ENCODE peak calls at places on chromosomes 11 and 22, in seven cellular contexts. N, U, I, T, P, L and M are unnamed samples.

GRCh38 chr11:25769287-25769686 is 562.6 kb upstream of the ANO3 start:
- DNase-seq in N (no peak), U (no peak), I (no peak), T (no peak), P (no peak), L (no peak), M (no peak)

GRCh38 chr11:914747-915493 is 4.3 kb upstream of the CHID1 start:
- DNase-seq in N (no peak), U (peak; percentile 83), I (no peak), T (no peak), P (no peak), L (no peak), M (no peak)

GRCh38 chr11:8031248-8032115 is 44.3 kb downstream of the EIF3F start:
- DNase-seq in N (no peak), U (no peak), I (no peak), T (no peak), P (no peak), L (no peak), M (no peak)

GRCh38 chr22:35418726-35419125 is 18.8 kb downstream of the MCM5 start:
- DNase-seq in N (no peak), U (no peak), I (no peak), T (no peak), P (no peak), L (no peak), M (no peak)

GRCh38 chr22:43747877-43748276 is 64.2 kb downstream of the EFCAB6 start:
- DNase-seq in N (no peak), U (no peak), I (no peak), T (no peak), P (no peak), L (no peak), M (no peak)

GRCh38 chr22:43745783-43746356 is 66.2 kb downstream of the EFCAB6 start:
- DNase-seq in N (no peak), U (no peak), I (no peak), T (no peak), P (no peak), L (no peak), M (no peak)

GRCh38 chr11:45106006-45106405 is 40.4 kb upstream of the PRDM11 start:
- DNase-seq in N (no peak), U (no peak), I (no peak), T (no peak), P (no peak), L (no peak), M (no peak)

GRCh38 chr22:38021201-38021600 is 36.0 kb upstream of the PICK1 start:
- DNase-seq in N (no peak), U (no peak), I (no peak), T (no peak), P (no peak), L (no peak), M (no peak)

GRCh38 chr11:12137005-12137690 is 26.8 kb downstream of the MICAL2 start:
- DNase-seq in N (peak; percentile 24), U (no peak), I (no peak), T (no peak), P (no peak), L (no peak), M (no peak)

GRCh38 chr11:115264278-115264677 is 239.9 kb downstream of the CADM1 start:
- DNase-seq in N (no peak), U (no peak), I (no peak), T (no peak), P (peak; percentile 12), L (no peak), M (no peak)

GRCh38 chr22:32106930-32107329 is 52.2 kb downstream of the C22orf42 start:
- DNase-seq in N (no peak), U (no peak), I (peak; percentile 72), T (no peak), P (peak; percentile 4), L (no peak), M (peak; percentile 41)

GRCh38 chr11:44950036-44950624 is 553 bp downstream of the TP53I11 start:
- DNase-seq in N (no peak), U (peak; percentile 74), I (peak; percentile 70), T (no peak), P (no peak), L (peak; percentile 42), M (peak; percentile 63)

GRCh38 chr11:65150513-65151271 is 16.4 kb upstream of the SYVN1 start:
- DNase-seq in N (peak; percentile 39), U (peak; percentile 90), I (no peak), T (peak; percentile 95), P (no peak), L (peak; percentile 73), M (no peak)

GRCh38 chr11:114017723-114018122 is 41.8 kb upstream of the ZBTB16 start:
- DNase-seq in N (no peak), U (no peak), I (no peak), T (peak; percentile 75), P (no peak), L (no peak), M (no peak)

GRCh38 chr11:11691296-11692141 is 69.7 kb upstream of the GALNT18 start:
- DNase-seq in N (no peak), U (no peak), I (peak; percentile 21), T (no peak), P (no peak), L (no peak), M (peak; percentile 56)

DNA sequence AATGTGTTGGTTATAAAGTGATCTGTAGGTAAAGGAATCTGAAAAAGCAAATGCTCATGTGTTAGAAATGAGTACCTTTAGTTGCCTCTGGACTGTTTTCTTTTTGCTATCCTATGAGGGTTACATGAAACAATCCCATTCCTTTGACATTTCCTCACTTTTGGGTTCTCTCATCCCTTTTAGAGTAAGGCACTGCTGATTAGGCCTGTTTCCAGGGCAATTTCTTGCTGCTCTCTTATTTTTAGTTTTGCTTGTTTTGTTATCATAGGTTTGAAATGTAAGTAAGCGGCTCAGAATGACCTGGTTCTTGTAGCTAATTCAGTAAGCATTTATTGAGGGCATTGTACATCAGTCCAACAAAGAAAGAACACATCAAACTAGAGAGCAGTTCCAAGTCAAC is 138.9 kb downstream of the DDX10 start:
- DNase-seq in N (no peak), U (no peak), I (no peak), T (peak; percentile 43), P (no peak), L (no peak), M (no peak)
- TF ChIP-seq CTCF in N (no peak), U (no peak), I (no peak), T (no peak), P (no peak), L (no peak), M (no peak)

DNA sequence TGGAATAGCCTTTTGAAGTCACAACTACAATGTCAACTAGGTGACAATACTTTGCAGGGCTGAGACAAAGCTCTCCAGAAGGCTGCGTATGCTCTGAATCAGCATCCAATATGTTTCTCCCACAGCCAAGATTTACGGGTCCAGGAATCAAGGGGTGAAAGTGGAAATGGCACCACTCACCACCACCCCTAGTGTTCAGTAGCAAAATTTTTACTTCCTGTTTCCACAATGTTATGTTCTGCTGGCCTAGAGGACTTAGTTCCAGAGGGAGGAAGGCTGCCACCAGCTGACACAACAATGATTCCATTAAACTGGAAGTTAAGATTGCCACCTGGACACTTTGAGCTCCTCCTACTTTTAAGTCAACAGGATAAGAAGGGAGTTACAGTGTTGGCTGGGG is 68.5 kb upstream of the MPEG1 start:
- DNase-seq in N (no peak), U (no peak), I (no peak), T (no peak), P (no peak), L (no peak), M (no peak)
- TF ChIP-seq CTCF in N (no peak), U (no peak), I (no peak), T (no peak), P (peak; percentile 56), L (no peak), M (no peak)

GRCh38 chr11:117819096-117820040 is 5.2 kb downstream of the FXYD2 start:
- DNase-seq in N (no peak), U (peak; percentile 80), I (peak; percentile 78), T (peak; percentile 49), P (peak; percentile 35), L (peak; percentile 75), M (peak; percentile 84)
- TF ChIP-seq CTCF in N (peak; percentile 46), U (peak; percentile 18), I (peak; percentile 68), T (peak; percentile 71), P (peak; percentile 70), L (peak; percentile 42), M (peak; percentile 78)

GRCh38 chr22:41702763-41703162 is 3.5 kb downstream of the MEI1 start:
- DNase-seq in N (no peak), U (no peak), I (no peak), T (no peak), P (no peak), L (no peak), M (no peak)
- TF ChIP-seq CTCF in N (no peak), U (no peak), I (no peak), T (no peak), P (no peak), L (no peak), M (no peak)

GRCh38 chr11:46541593-46542371 is 52.0 kb downstream of the AMBRA1 start:
- DNase-seq in N (no peak), U (peak; percentile 72), I (no peak), T (no peak), P (no peak), L (no peak), M (no peak)
- TF ChIP-seq CTCF in N (no peak), U (no peak), I (no peak), T (no peak), P (no peak), L (no peak), M (no peak)

GRCh38 chr11:66494935-66495334 is 14.7 kb downstream of the DPP3 start:
- DNase-seq in N (no peak), U (no peak), I (no peak), T (no peak), P (no peak), L (no peak), M (no peak)
- TF ChIP-seq CTCF in N (no peak), U (no peak), I (no peak), T (no peak), P (no peak), L (no peak), M (no peak)

DNA sequence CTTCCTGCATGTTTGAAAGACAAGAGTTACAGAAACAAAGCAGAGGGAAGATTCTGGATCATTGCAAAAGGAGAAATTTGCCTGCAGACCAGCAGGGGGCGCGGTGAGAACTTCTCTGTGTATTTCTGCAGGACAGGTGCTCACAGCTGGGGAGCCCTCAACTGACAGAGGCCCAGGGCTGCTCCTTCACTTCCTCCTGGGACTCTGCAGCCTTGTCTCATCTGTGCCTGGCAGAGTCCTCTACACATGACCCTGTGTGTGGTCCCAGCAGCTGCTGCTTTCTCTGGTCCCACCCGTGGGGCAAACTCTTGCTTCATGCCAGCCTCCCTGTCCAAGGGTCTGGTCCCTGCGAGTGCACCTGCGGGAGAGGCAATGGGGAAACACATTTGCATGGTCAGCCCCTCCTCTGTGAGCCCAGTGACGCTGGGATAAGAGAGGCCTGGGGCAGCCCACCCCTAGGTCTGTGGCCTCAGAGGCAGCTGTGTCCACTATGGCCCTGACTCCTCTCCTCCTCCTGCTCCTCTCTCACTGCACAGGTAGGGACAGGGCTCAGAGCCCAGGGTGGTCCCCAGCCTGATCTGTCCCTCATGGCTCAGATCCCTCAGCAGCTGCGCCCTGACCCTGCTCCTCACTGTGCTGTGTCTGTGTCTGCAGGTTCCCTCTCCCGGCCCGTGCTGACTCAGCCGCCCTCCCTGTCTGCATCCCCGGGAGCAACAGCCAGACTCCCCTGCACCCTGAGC is 43.2 kb upstream of the VPREB1 start:
- DNase-seq in N (peak; percentile 84), U (peak; percentile 71), I (no peak), T (peak; percentile 12), P (peak; percentile 94), L (no peak), M (no peak)
- TF ChIP-seq CTCF in N (peak; percentile 83), U (peak; percentile 70), I (peak; percentile 40), T (peak; percentile 96), P (peak; percentile 94), L (no peak), M (peak; percentile 41)

GRCh38 chr11:66586136-66586535 is 6.7 kb downstream of the CCDC87 start:
- DNase-seq in N (no peak), U (no peak), I (no peak), T (no peak), P (no peak), L (no peak), M (no peak)
- TF ChIP-seq CTCF in N (no peak), U (no peak), I (no peak), T (no peak), P (no peak), L (no peak), M (no peak)